ENCODE peak calls at places on chromosomes 2 and 18, in ten cellular contexts. U, L, Y, B, M, E, F, H, X and D are unnamed samples.

GRCh38 chr2:120419073-120419472 is 73.1 kb downstream of the INHBB start:
- DNase-seq in U (peak; percentile 90), L (no peak), Y (no peak), B (peak; percentile 74), M (no peak), E (no peak), F (no peak), H (peak; percentile 59), X (no peak), D (no peak)

GRCh38 chr2:5125017-5125730 is 567.0 kb upstream of the SOX11 start:
- DNase-seq in U (no peak), L (no peak), Y (no peak), B (no peak), M (no peak), E (peak; percentile 44), F (peak; percentile 76), H (no peak), X (no peak), D (no peak)

GRCh38 chr2:175684466-175684865 is 317.6 kb downstream of the LNPK start:
- DNase-seq in U (no peak), L (no peak), Y (no peak), B (no peak), M (no peak), E (peak; percentile 49), F (no peak), H (no peak), X (no peak), D (no peak)

GRCh38 chr18:61832858-61833257 is 59.9 kb downstream of the RNF152 start:
- DNase-seq in U (no peak), L (no peak), Y (no peak), B (no peak), M (no peak), E (no peak), F (no peak), H (no peak), X (no peak), D (no peak)

GRCh38 chr2:17799301-17800126 is 16.7 kb upstream of the MSGN1 start:
- DNase-seq in U (no peak), L (no peak), Y (no peak), B (no peak), M (no peak), E (no peak), F (no peak), H (no peak), X (no peak), D (no peak)

GRCh38 chr18:45456076-45457066 is 158.9 kb upstream of the SLC14A2 start:
- DNase-seq in U (peak; percentile 79), L (no peak), Y (no peak), B (no peak), M (no peak), E (no peak), F (no peak), H (peak; percentile 25), X (no peak), D (no peak)

GRCh38 chr2:9106338-9107167 is 100.1 kb upstream of the ASAP2 start:
- DNase-seq in U (no peak), L (no peak), Y (no peak), B (peak; percentile 52), M (no peak), E (no peak), F (no peak), H (no peak), X (no peak), D (no peak)

GRCh38 chr2:55165567-55165966 is 66.5 kb downstream of the CLHC1 start:
- DNase-seq in U (no peak), L (no peak), Y (peak; percentile 70), B (no peak), M (no peak), E (no peak), F (no peak), H (no peak), X (no peak), D (no peak)

GRCh38 chr2:232273903-232274598 is 104.5 kb upstream of the ALPP start:
- DNase-seq in U (no peak), L (no peak), Y (no peak), B (no peak), M (no peak), E (no peak), F (peak; percentile 31), H (no peak), X (no peak), D (no peak)

GRCh38 chr2:177335917-177336450 is 56.6 kb upstream of the AGPS start:
- DNase-seq in U (no peak), L (no peak), Y (peak; percentile 77), B (no peak), M (no peak), E (no peak), F (no peak), H (no peak), X (no peak), D (no peak)

GRCh38 chr18:22223263-22223960 is 54.0 kb downstream of the GATA6 start:
- DNase-seq in U (peak; percentile 58), L (peak; percentile 87), Y (peak; percentile 85), B (peak; percentile 97), M (peak; percentile 98), E (peak; percentile 36), F (no peak), H (peak; percentile 77), X (peak; percentile 96), D (no peak)

GRCh38 chr2:224958466-224958857 is 83.8 kb downstream of the DOCK10 start:
- DNase-seq in U (no peak), L (no peak), Y (no peak), B (no peak), M (no peak), E (no peak), F (peak; percentile 32), H (no peak), X (no peak), D (no peak)

GRCh38 chr2:64655873-64656272 is 2.2 kb upstream of the SERTAD2 start:
- DNase-seq in U (no peak), L (no peak), Y (no peak), B (no peak), M (no peak), E (no peak), F (no peak), H (no peak), X (no peak), D (no peak)
- H3K27ac ChIP-seq in U (peak overlapping the region; percentile 99), L (no peak overlapping the region), Y (no peak overlapping the region), B (no peak overlapping the region), M (no peak overlapping the region), E (no peak overlapping the region), F (no peak overlapping the region), H (no peak overlapping the region), X (no peak overlapping the region), D (no peak overlapping the region)

GRCh38 chr2:67823726-67824125 is 239.1 kb downstream of the C1D start:
- DNase-seq in U (no peak), L (no peak), Y (no peak), B (no peak), M (no peak), E (no peak), F (no peak), H (no peak), X (no peak), D (no peak)
- H3K4me3 ChIP-seq in U (no peak overlapping the region), L (no peak overlapping the region), Y (no peak overlapping the region), B (no peak overlapping the region), M (no peak overlapping the region), E (no peak overlapping the region), F (no peak overlapping the region), H (no peak overlapping the region), X (no peak overlapping the region), D (no peak overlapping the region)

GRCh38 chr2:240412975-240413812 is 22.3 kb upstream of the GPC1 start:
- DNase-seq in U (no peak), L (no peak), Y (no peak), B (peak; percentile 66), M (no peak), E (no peak), F (no peak), H (no peak), X (no peak), D (no peak)
- H3K27ac ChIP-seq in U (no peak overlapping the region), L (no peak overlapping the region), Y (no peak overlapping the region), B (no peak overlapping the region), M (no peak overlapping the region), E (no peak overlapping the region), F (no peak overlapping the region), H (no peak overlapping the region), X (no peak overlapping the region), D (no peak overlapping the region)

GRCh38 chr2:236663267-236663666 is 93.6 kb downstream of the ACKR3 start:
- DNase-seq in U (peak; percentile 67), L (peak; percentile 52), Y (no peak), B (no peak), M (peak; percentile 27), E (no peak), F (no peak), H (peak; percentile 76), X (peak; percentile 85), D (no peak)
- H3K4me3 ChIP-seq in U (no peak overlapping the region), L (no peak overlapping the region), Y (peak overlapping the region; percentile 64), B (no peak overlapping the region), M (no peak overlapping the region), E (no peak overlapping the region), F (no peak overlapping the region), H (no peak overlapping the region), X (no peak overlapping the region), D (no peak overlapping the region)

GRCh38 chr2:190469770-190470169 is 61.6 kb downstream of the MFSD6 start:
- DNase-seq in U (no peak), L (peak; percentile 53), Y (peak; percentile 79), B (no peak), M (no peak), E (no peak), F (no peak), H (no peak), X (no peak), D (no peak)
- H3K27ac ChIP-seq in U (peak overlapping the region; percentile 89), L (peak overlapping the region; percentile 85), Y (no peak overlapping the region), B (no peak overlapping the region), M (peak overlapping the region; percentile 66), E (no peak overlapping the region), F (no peak overlapping the region), H (peak overlapping the region; percentile 90), X (peak overlapping the region; percentile 72), D (no peak overlapping the region)

GRCh38 chr2:205998601-205999000 is 87.4 kb downstream of the INO80D start:
- DNase-seq in U (no peak), L (no peak), Y (peak; percentile 10), B (no peak), M (no peak), E (no peak), F (no peak), H (no peak), X (no peak), D (no peak)

GRCh38 chr2:205995260-205995659 is 90.7 kb downstream of the INO80D start:
- DNase-seq in U (no peak), L (no peak), Y (no peak), B (no peak), M (no peak), E (no peak), F (no peak), H (no peak), X (no peak), D (no peak)

GRCh38 chr2:205994344-205994743 is 91.6 kb downstream of the INO80D start:
- DNase-seq in U (no peak), L (no peak), Y (no peak), B (no peak), M (no peak), E (no peak), F (no peak), H (no peak), X (no peak), D (no peak)

DNA sequence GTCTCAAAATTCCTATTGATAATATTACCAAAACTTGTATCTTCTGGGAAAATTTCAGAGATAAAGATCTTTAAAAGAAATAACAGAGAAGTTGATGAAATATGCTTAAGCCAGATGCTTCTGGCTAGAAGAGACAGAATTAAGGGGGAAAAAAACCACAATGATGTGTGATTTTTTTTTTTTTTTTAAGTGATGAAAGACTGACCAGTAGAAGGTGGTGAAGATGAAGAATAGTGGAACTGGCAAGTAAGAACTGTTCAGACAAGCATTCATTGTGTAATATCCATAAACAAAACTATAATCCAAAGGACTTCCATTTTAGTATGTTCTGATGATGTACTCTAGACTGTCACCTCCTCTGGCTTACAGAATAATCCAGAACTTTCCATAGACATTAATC is 89.8 kb downstream of the INO80D start:
- DNase-seq in U (no peak), L (no peak), Y (no peak), B (no peak), M (no peak), E (no peak), F (no peak), H (no peak), X (no peak), D (no peak)
- H3K4me3 ChIP-seq in U (no peak overlapping the region), L (no peak overlapping the region), Y (no peak overlapping the region), B (no peak overlapping the region), M (no peak overlapping the region), E (no peak overlapping the region), F (no peak overlapping the region), H (no peak overlapping the region), X (no peak overlapping the region), D (no peak overlapping the region)